ENCODE peak calls at places on chromosomes 13 and 19, in five cellular contexts. B is fibroblast of mammary gland, M is BE2C, F is suprapubic skin, S is nephron progenitor cell. R is an unnamed sample.

GRCh38 chr19:38318595-38319142 is 976 bp upstream of the KCNK6 start:
- DNase-seq in B (no peak), M (no peak), F (no peak), S (no peak), R (no peak)

GRCh38 chr13:74705438-74705837 is 571.2 kb upstream of the KLF12 start:
- DNase-seq in B (no peak), M (no peak), F (no peak), S (no peak), R (no peak)

GRCh38 chr19:10368101-10368803 is 12.1 kb downstream of the TYK2 start:
- DNase-seq in B (no peak), M (no peak), F (no peak), S (no peak), R (no peak)

GRCh38 chr13:64801768-64802167 is 2428.4 kb downstream of the PCDH9 start:
- DNase-seq in B (no peak), M (no peak), F (no peak), S (no peak), R (no peak)

GRCh38 chr13:103805771-103806170 is 739.6 kb upstream of the SLC10A2 start:
- DNase-seq in B (no peak), M (no peak), F (no peak), S (no peak), R (no peak)

GRCh38 chr19:53847555-53847954 is 20.1 kb upstream of the MYADM start:
- DNase-seq in B (no peak), M (no peak), F (no peak), S (no peak), R (no peak)

GRCh38 chr19:1513492-1514294 is 874 bp upstream of the ADAMTSL5 start:
- DNase-seq in B (peak), M (peak), F (no peak), S (peak), R (no peak)

GRCh38 chr13:30388401-30389283 is 33.7 kb upstream of the UBE2L5 start:
- DNase-seq in B (peak), M (no peak), F (no peak), S (no peak), R (no peak)

GRCh38 chr13:108377646-108378206 is 108.2 kb downstream of the TNFSF13B start:
- DNase-seq in B (no peak), M (no peak), F (no peak), S (no peak), R (no peak)

GRCh38 chr13:48125794-48126228 is 30.9 kb upstream of the MED4 start:
- DNase-seq in B (peak), M (no peak), F (no peak), S (no peak), R (peak)

GRCh38 chr19:4401482-4402170 is 814 bp upstream of the CHAF1A start:
- DNase-seq in B (no peak), M (no peak), F (no peak), S (no peak), R (no peak)

GRCh38 chr19:4399871-4400768 is at the start of gene SH3GL1:
- DNase-seq in B (peak), M (peak), F (peak), S (peak), R (peak)

GRCh38 chr19:4405977-4406376 is 3.5 kb downstream of the CHAF1A start:
- DNase-seq in B (no peak), M (no peak), F (no peak), S (no peak), R (no peak)

GRCh38 chr19:4403005-4403761 is 743 bp downstream of the CHAF1A start:
- DNase-seq in B (no peak), M (no peak), F (no peak), S (peak), R (no peak)

GRCh38 chr19:4402171-4403004 is at the start of gene CHAF1A:
- DNase-seq in B (peak), M (peak), F (peak), S (peak), R (peak)
- TF ChIP-seq CTCF in B (no peak), M (no peak), F (no peak), S (no peak), R (no peak)

DNA sequence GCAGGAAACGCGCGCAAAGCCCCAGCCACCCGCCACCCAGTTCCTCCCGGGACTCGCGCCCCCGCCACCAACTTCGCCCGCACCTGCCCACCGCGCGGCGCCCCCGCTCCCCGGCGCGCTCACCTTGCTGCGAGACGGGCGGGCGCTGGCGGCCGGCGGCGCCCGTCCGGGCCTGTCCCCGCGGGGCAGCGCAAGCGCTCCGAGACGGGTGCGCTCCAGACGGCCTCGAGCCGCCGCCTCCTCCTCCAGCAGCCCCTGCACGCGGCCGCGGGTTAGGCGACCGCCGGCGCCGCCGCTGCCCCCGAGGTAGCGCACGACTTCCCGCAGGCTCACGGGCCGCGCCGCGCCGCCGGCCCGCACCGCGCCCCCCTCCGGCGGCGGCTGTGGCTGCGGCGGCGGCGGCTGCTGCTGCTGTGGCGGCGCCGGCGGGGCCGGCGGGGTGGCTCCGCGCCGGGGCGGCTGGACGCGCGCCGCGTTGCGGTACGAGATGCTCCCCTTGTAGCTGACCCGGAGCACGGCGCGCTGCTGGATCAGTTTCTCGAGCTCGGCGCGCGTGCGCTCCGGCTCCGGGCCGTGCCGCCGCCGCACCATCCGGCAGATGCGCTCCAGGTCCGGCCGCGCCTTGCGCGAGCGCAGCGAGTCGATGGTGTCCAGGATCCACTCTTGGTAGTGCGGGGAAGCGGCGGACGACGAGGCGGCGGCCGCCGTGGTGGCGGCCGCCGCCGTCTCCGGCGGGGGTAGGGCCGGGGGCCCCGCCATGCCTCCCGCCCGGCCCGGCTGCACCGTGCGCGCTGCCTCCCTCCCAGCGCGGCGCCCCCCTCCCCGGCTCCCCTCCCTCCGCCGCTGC is 666 bp downstream of the SAMD1 start:
- DNase-seq in B (peak), M (peak), F (no peak), S (peak), R (peak)
- TF ChIP-seq CTCF in B (no peak), M (no peak), F (no peak), S (no peak), R (no peak)

DNA sequence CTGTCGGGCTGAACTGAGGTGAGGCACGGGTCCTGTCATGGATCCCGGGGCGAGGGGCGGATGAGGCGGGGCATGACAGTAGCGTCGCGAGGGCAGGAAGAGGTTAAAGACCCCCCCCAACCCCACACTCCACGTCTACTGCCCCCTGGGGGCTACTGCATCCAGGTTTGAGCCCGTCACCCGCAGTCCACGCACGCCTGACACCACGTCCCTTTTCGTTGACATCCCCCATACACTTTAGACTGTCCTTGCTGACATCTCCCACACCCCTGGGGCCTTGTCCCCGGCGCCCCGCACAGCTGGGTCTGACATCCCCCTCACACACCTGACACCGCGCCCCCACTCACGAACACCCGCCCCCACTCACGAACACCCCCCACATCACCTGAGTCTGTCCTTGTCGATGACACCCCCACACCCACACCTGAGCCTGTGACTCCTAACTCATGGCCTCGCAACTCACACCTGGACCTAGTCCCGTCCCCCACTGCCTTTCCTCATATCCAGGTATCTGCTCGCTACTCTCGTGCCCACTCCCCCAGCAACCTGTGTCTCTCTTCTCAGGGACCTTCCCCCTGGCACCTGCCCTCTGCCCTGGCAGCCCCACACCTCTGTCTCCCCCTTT is 416 bp downstream of the SLC25A42 start:
- DNase-seq in B (peak), M (no peak), F (peak), S (no peak), R (no peak)
- TF ChIP-seq CTCF in B (no peak), M (peak), F (no peak), S (no peak), R (peak)

GRCh38 chr13:38862443-38862842 is 128.2 kb downstream of the STOML3 start:
- DNase-seq in B (no peak), M (no peak), F (no peak), S (no peak), R (no peak)

GRCh38 chr13:38868870-38869269 is 121.8 kb downstream of the STOML3 start:
- DNase-seq in B (no peak), M (no peak), F (no peak), S (no peak), R (no peak)

GRCh38 chr13:38863536-38863935 is 127.1 kb downstream of the STOML3 start:
- DNase-seq in B (no peak), M (no peak), F (no peak), S (no peak), R (no peak)

GRCh38 chr13:38868399-38868798 is 122.2 kb downstream of the STOML3 start:
- DNase-seq in B (no peak), M (no peak), F (no peak), S (no peak), R (no peak)

GRCh38 chr13:38866649-38867048 is 124.0 kb downstream of the STOML3 start:
- DNase-seq in B (peak), M (no peak), F (no peak), S (no peak), R (no peak)
- TF ChIP-seq CTCF in B (no peak), M (no peak), F (no peak), S (no peak), R (no peak)

DNA sequence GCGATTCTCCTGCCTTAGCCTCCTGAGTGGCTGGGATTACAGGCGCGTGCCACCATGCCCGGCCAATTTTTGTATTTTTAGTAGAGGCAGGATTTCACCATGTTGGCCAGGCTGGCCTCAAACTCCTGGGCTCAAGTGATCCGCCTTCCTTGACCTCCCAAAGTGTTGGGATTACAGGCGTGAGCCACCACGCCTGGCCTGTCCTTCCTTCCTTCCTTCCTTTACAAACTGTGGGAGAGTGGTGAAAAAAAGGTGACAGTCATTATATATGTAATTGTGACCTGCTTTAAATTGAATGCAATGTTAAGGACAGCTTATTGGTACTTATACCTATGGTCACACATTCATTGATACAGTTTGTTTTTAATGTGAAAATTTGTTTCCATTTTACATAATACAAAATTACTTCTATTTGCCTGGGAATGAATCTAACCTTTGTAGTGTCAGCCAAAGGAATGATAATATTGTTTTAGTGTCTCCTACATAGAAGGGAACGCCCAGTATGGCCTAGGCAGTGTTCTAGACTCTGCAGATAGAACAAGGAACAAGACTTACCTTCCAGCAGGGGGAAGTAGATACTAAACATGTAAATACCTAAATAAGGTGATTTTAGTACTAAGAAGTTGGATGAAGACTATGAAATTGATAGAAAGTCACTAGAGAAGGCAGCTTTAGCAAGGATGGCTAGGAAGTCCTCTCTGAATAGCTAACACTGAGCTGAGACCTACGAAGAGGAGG is 146.3 kb downstream of the GGACT start:
- DNase-seq in B (no peak), M (no peak), F (no peak), S (no peak), R (no peak)
- TF ChIP-seq CTCF in B (no peak), M (no peak), F (no peak), S (no peak), R (no peak)

DNA sequence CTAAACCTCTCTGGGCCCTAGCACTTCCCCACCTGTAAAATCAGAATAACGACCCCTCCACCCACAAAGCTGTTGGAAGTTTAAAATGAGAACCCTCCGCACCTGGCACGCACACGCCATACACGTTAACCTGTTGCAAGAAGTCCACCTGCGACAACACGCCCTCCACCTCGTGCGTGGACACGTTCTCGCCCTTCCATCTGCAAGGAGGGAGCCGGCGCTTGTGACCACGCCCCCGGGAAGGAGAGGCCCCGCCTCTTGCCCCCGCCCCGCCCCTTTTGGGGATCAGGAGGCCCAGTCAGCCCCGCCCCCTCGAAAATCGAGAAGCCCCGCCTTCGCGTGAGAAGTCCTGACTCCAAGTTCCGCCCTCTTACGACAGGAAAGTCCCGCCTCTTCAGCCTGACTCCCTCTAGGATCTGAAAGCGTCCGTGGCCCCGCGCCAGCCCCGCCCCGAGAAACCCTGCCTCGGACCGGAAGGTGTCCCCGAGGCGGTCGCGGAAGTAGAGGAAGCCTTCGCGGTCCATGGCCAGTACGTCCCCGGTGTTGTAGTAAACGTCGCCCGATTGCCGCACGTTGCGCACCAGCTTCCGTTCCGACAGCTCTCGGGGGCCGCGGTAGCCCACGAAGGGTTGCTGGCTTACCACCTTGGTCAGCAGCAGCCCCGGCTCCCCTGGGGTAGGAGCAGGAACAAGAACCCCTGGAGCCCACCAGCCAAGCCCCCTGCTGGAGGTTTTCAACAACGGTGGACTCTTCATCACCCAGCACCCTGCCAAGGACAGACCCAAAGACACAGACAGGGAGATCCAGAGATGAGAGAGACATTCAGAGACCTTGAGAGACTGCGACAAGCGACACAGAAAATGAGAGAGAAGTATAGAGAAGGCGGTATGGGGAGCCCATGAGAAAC is 12.5 kb downstream of the SLC27A5 start:
- DNase-seq in B (peak), M (peak), F (peak), S (peak), R (peak)
- TF ChIP-seq CTCF in B (peak), M (peak), F (peak), S (peak), R (peak)

GRCh38 chr13:111288276-111288675 is 32.2 kb upstream of the TEX29 start:
- DNase-seq in B (no peak), M (no peak), F (no peak), S (no peak), R (no peak)

GRCh38 chr13:111283991-111284390 is 36.5 kb upstream of the TEX29 start:
- DNase-seq in B (no peak), M (no peak), F (no peak), S (no peak), R (no peak)

GRCh38 chr13:111284579-111284978 is 35.9 kb upstream of the TEX29 start:
- DNase-seq in B (no peak), M (no peak), F (no peak), S (no peak), R (no peak)

GRCh38 chr13:111287201-111287600 is 33.2 kb upstream of the TEX29 start:
- DNase-seq in B (no peak), M (no peak), F (no peak), S (no peak), R (no peak)

DNA sequence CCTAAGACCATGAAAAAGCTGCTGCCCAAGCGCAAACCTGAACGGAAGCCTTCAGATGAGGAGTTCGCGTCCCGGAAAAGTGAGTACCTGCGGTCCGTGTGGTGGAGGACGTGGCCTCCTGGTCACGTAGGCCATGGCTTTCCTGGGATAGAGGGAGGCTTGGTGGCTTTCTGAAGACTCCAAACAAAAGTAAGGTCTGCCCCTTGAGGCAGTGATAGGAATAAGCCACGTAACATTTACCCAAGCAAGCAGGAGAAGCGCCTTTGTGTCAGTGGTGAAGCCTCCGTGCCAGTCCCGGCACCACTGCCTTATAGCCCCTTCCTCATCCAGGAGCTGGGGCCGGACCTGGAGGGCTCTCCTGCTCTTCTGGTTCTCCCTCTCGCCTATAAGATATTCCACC is 34.3 kb upstream of the TEX29 start:
- DNase-seq in B (no peak), M (no peak), F (no peak), S (no peak), R (no peak)
- TF ChIP-seq CTCF in B (no peak), M (peak), F (no peak), S (no peak), R (no peak)

DNA sequence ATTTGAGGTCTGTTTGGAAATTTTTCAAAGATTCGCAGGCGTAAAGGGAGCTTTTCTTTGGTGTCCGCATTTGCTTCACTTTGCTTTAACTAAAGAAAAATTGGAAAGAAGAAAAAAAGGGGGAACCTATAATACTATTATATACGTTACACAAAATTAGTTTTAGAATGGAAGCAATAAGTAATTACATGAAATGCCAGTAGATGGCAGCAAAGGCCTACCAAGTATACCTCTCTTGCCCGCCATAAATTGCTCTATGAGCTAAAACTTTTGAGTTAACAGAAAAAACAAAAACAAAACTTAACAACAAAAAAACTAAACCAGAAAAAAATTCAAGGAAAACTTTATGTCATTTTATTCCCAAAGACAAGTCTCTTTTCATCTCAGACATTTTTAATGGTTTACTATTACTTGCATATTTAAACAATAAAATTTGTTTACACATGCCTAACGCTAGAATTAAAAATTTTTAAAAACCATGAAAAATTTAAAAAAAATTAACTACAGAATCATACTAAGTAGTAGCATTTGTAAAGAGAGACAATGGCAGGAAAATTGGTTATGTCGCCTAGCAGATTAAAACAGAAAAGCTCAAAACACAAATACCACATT is 271.4 kb downstream of the NALCN start:
- DNase-seq in B (peak), M (no peak), F (no peak), S (peak), R (peak)
- TF ChIP-seq CTCF in B (peak), M (peak), F (peak), S (peak), R (peak)